ENCODE peak calls at places on chromosome 2, in four cellular contexts. P is fibroblast of gingiva, Y is CMK, E is pulmonary artery endothelial cell. N is an unnamed sample.

GRCh38 chr2:237687666-237688065 is 60.3 kb downstream of the LRRFIP1 start:
- DNase-seq in P (peak), Y (no peak), E (no peak), N (peak)

GRCh38 chr2:10076988-10077527 is 3.2 kb downstream of the CYS1 start:
- DNase-seq in E (no peak), Y (no peak), P (no peak), N (peak)

GRCh38 chr2:240525802-240526201 is 32.0 kb downstream of the ANKMY1 start:
- DNase-seq in E (no peak), Y (no peak), P (no peak), N (no peak)

GRCh38 chr2:190408538-190409271 is 550 bp downstream of the MFSD6 start:
- DNase-seq in E (no peak), P (peak), Y (no peak), N (peak)

GRCh38 chr2:151405376-151405775 is 4.3 kb upstream of the RIF1 start:
- DNase-seq in E (no peak), Y (no peak), P (no peak), N (no peak)

GRCh38 chr2:195658541-195658890 is 1.5 kb downstream of the SLC39A10 start:
- DNase-seq in Y (no peak), E (peak), P (peak), N (no peak)

GRCh38 chr2:37586663-37587409 is 84.6 kb downstream of the CDC42EP3 start:
- DNase-seq in P (no peak), E (no peak), Y (no peak), N (no peak)

GRCh38 chr2:225064362-225064761 is 22.1 kb upstream of the DOCK10 start:
- DNase-seq in Y (no peak), P (no peak), E (no peak), N (no peak)

GRCh38 chr2:128640166-128640846 is 321.6 kb upstream of the HS6ST1 start:
- DNase-seq in Y (no peak), P (peak), E (no peak), N (peak)

GRCh38 chr2:232542715-232543467 is 3.4 kb downstream of the CHRNG start:
- DNase-seq in E (no peak), P (no peak), Y (no peak), N (no peak)

N was measured in kidney.